ENCODE peak calls at places on chromosomes 6 and 20, in seven cellular contexts. S is BJ; A is anterior cingulate cortex; R is nephron progenitor cell; X is upper lobe of left lung; O is dermis blood vessel endothelial cell; B is stimulated activated CD4-positive, alpha-beta T cell treated with anti-CD3 and anti-CD28 coated beads, TNF-alpha, amount 100 ng/mL, for 4 hours. U is an unnamed sample.

GRCh38 chr6:95087394-95088097 is 489.8 kb upstream of the MANEA start:
- DNase-seq in O (no peak), R (no peak), S (no peak), A (peak), X (no peak), B (no peak), U (peak)

GRCh38 chr20:59185809-59186208 is 22.2 kb downstream of the ZNF831 start:
- DNase-seq in X (no peak), A (no peak), R (peak), S (no peak), O (no peak), B (no peak), U (no peak)

GRCh38 chr20:55684578-55684977 is 320.7 kb downstream of the CBLN4 start:
- DNase-seq in S (no peak), A (no peak), O (no peak), X (no peak), R (peak), B (no peak), U (no peak)

GRCh38 chr20:31967830-31968249 is at the start of gene XKR7:
- DNase-seq in B (no peak), O (no peak), R (peak), A (no peak), X (peak), S (no peak), U (no peak)

GRCh38 chr20:40090236-40090635 is 598.8 kb downstream of the MAFB start:
- DNase-seq in S (no peak), X (no peak), O (no peak), B (no peak), A (no peak), R (no peak), U (peak)

GRCh38 chr6:47634210-47635047 is 64.0 kb upstream of the ADGRF4 start:
- DNase-seq in B (no peak), O (no peak), X (no peak), A (no peak), S (no peak), R (no peak), U (peak)

GRCh38 chr20:61123751-61124368 is 128.2 kb upstream of the CDH4 start:
- DNase-seq in A (no peak), R (no peak), S (no peak), B (no peak), O (no peak), X (peak), U (no peak)

GRCh38 chr6:119445666-119446622 is 96.4 kb upstream of the MAN1A1 start:
- DNase-seq in A (no peak), X (no peak), B (no peak), R (no peak), S (no peak), O (no peak), U (peak)

U was measured in A673.